ENCODE peak calls at places on chromosomes 12 and 14, in six cellular contexts. One of them, this sample, is unnamed.

GRCh38 chr12:84704851-84705250 is 207.7 kb downstream of the SLC6A15 start:
- DNase-seq in stimulated activated CD4-positive, alpha-beta T cell treated with anti-CD3 and anti-CD28 coated beads, Interleukin-1b, Interleukin-23, amount 100 ng/mL, for 24 hours: no peak
- DNase-seq in breast epithelium: no peak
- DNase-seq in KG1: no peak
- DNase-seq in AG08395: no peak
- DNase-seq in activated B cell treated with CpG ODN at 0.5 μM for 24 hours: no peak
- DNase-seq in this sample: no peak

GRCh38 chr12:109126781-109127180 is 10.4 kb downstream of the ACACB start:
- DNase-seq in stimulated activated CD4-positive, alpha-beta T cell treated with anti-CD3 and anti-CD28 coated beads, Interleukin-1b, Interleukin-23, amount 100 ng/mL, for 24 hours: no peak
- DNase-seq in breast epithelium: no peak
- DNase-seq in KG1: no peak
- DNase-seq in AG08395: peak; percentile 10
- DNase-seq in activated B cell treated with CpG ODN at 0.5 μM for 24 hours: no peak
- DNase-seq in this sample: no peak

GRCh38 chr14:50116221-50116956 is at the start of gene VCPKMT:
- DNase-seq in stimulated activated CD4-positive, alpha-beta T cell treated with anti-CD3 and anti-CD28 coated beads, Interleukin-1b, Interleukin-23, amount 100 ng/mL, for 24 hours: peak; percentile 92
- DNase-seq in breast epithelium: peak; percentile 93
- DNase-seq in KG1: peak; percentile 91
- DNase-seq in AG08395: peak; percentile 95
- DNase-seq in activated B cell treated with CpG ODN at 0.5 μM for 24 hours: peak; percentile 97
- DNase-seq in this sample: peak; percentile 88

GRCh38 chr14:51849095-51849494 is 11.3 kb upstream of the GNG2 start:
- DNase-seq in stimulated activated CD4-positive, alpha-beta T cell treated with anti-CD3 and anti-CD28 coated beads, Interleukin-1b, Interleukin-23, amount 100 ng/mL, for 24 hours: no peak
- DNase-seq in breast epithelium: no peak
- DNase-seq in KG1: no peak
- DNase-seq in AG08395: peak; percentile 57
- DNase-seq in activated B cell treated with CpG ODN at 0.5 μM for 24 hours: no peak
- DNase-seq in this sample: no peak

GRCh38 chr12:50112456-50113218 is 601 bp downstream of the COX14 start:
- DNase-seq in stimulated activated CD4-positive, alpha-beta T cell treated with anti-CD3 and anti-CD28 coated beads, Interleukin-1b, Interleukin-23, amount 100 ng/mL, for 24 hours: no peak
- DNase-seq in breast epithelium: no peak
- DNase-seq in KG1: no peak
- DNase-seq in AG08395: peak; percentile 55
- DNase-seq in activated B cell treated with CpG ODN at 0.5 μM for 24 hours: no peak
- DNase-seq in this sample: no peak

GRCh38 chr14:105694961-105695360 is 168.6 kb downstream of the TMEM121 start:
- DNase-seq in stimulated activated CD4-positive, alpha-beta T cell treated with anti-CD3 and anti-CD28 coated beads, Interleukin-1b, Interleukin-23, amount 100 ng/mL, for 24 hours: no peak
- DNase-seq in breast epithelium: no peak
- DNase-seq in KG1: no peak
- DNase-seq in AG08395: no peak
- DNase-seq in activated B cell treated with CpG ODN at 0.5 μM for 24 hours: no peak
- DNase-seq in this sample: no peak

GRCh38 chr12:127398026-127398715 is 868.8 kb upstream of the TMEM132C start:
- DNase-seq in stimulated activated CD4-positive, alpha-beta T cell treated with anti-CD3 and anti-CD28 coated beads, Interleukin-1b, Interleukin-23, amount 100 ng/mL, for 24 hours: no peak
- DNase-seq in breast epithelium: no peak
- DNase-seq in KG1: no peak
- DNase-seq in AG08395: no peak
- DNase-seq in activated B cell treated with CpG ODN at 0.5 μM for 24 hours: no peak
- DNase-seq in this sample: no peak

GRCh38 chr12:30730011-30730410 is 24.7 kb downstream of the CAPRIN2 start:
- DNase-seq in stimulated activated CD4-positive, alpha-beta T cell treated with anti-CD3 and anti-CD28 coated beads, Interleukin-1b, Interleukin-23, amount 100 ng/mL, for 24 hours: no peak
- DNase-seq in breast epithelium: no peak
- DNase-seq in KG1: no peak
- DNase-seq in AG08395: no peak
- DNase-seq in activated B cell treated with CpG ODN at 0.5 μM for 24 hours: no peak
- DNase-seq in this sample: no peak

GRCh38 chr14:33307691-33308369 is 369.2 kb downstream of the NPAS3 start:
- DNase-seq in stimulated activated CD4-positive, alpha-beta T cell treated with anti-CD3 and anti-CD28 coated beads, Interleukin-1b, Interleukin-23, amount 100 ng/mL, for 24 hours: no peak
- DNase-seq in breast epithelium: no peak
- DNase-seq in KG1: no peak
- DNase-seq in AG08395: peak; percentile 89
- DNase-seq in activated B cell treated with CpG ODN at 0.5 μM for 24 hours: no peak
- DNase-seq in this sample: peak; percentile 62

GRCh38 chr12:66947119-66947518 is 268.2 kb upstream of the GRIP1 start:
- DNase-seq in stimulated activated CD4-positive, alpha-beta T cell treated with anti-CD3 and anti-CD28 coated beads, Interleukin-1b, Interleukin-23, amount 100 ng/mL, for 24 hours: no peak
- DNase-seq in breast epithelium: no peak
- DNase-seq in KG1: no peak
- DNase-seq in AG08395: no peak
- DNase-seq in activated B cell treated with CpG ODN at 0.5 μM for 24 hours: no peak
- DNase-seq in this sample: no peak

GRCh38 chr12:113236539-113237354 is 15.5 kb downstream of the TPCN1 start:
- DNase-seq in stimulated activated CD4-positive, alpha-beta T cell treated with anti-CD3 and anti-CD28 coated beads, Interleukin-1b, Interleukin-23, amount 100 ng/mL, for 24 hours: no peak
- DNase-seq in breast epithelium: no peak
- DNase-seq in KG1: no peak
- DNase-seq in AG08395: no peak
- DNase-seq in activated B cell treated with CpG ODN at 0.5 μM for 24 hours: no peak
- DNase-seq in this sample: peak; percentile 66

GRCh38 chr12:132084681-132085635 is 59.2 kb downstream of the DDX51 start:
- DNase-seq in stimulated activated CD4-positive, alpha-beta T cell treated with anti-CD3 and anti-CD28 coated beads, Interleukin-1b, Interleukin-23, amount 100 ng/mL, for 24 hours: no peak
- DNase-seq in breast epithelium: no peak
- DNase-seq in KG1: peak; percentile 9
- DNase-seq in AG08395: peak; percentile 72
- DNase-seq in activated B cell treated with CpG ODN at 0.5 μM for 24 hours: peak; percentile 38
- DNase-seq in this sample: peak; percentile 31

This sample was measured in cerebellar cortex.